ENCODE peak calls at places on chromosomes 2 and 18, in four cellular contexts. N is mesothelial cell of epicardium, P is EH, U is COR-L47. B is an unnamed sample.

GRCh38 chr2:198852248-198852647 is 605.5 kb downstream of the SATB2 start:
- DNase-seq in N (no peak), P (no peak), U (no peak), B (no peak)

GRCh38 chr2:100126172-100126571 is 16.2 kb downstream of the AFF3 start:
- DNase-seq in N (no peak), P (peak), U (no peak), B (no peak)

GRCh38 chr18:41783879-41784278 is 171.2 kb upstream of the PIK3C3 start:
- DNase-seq in N (no peak), P (no peak), U (no peak), B (no peak)

GRCh38 chr2:102103992-102104871 is 38.3 kb upstream of the IL1R1 start:
- DNase-seq in N (no peak), P (peak), U (no peak), B (peak)

GRCh38 chr2:200787351-200788128 is 24.2 kb upstream of the BZW1 start:
- DNase-seq in N (no peak), P (peak), U (no peak), B (no peak)

GRCh38 chr2:38966678-38967077 is 77.0 kb downstream of the ARHGEF33 start:
- DNase-seq in N (no peak), P (no peak), U (no peak), B (no peak)

GRCh38 chr2:191165190-191165643 is 14.4 kb upstream of the STAT4 start:
- DNase-seq in N (no peak), P (peak), U (no peak), B (no peak)

GRCh38 chr18:57107141-57107832 is 39.6 kb upstream of the BOD1L2 start:
- DNase-seq in N (no peak), P (peak), U (no peak), B (no peak)

GRCh38 chr2:239302808-239303557 is 97.8 kb downstream of the HDAC4 start:
- DNase-seq in N (no peak), P (no peak), U (no peak), B (no peak)

GRCh38 chr2:26598336-26599006 is 42.7 kb downstream of the CIB4 start:
- DNase-seq in N (no peak), P (no peak), U (no peak), B (no peak)

GRCh38 chr2:8086796-8087479 is 594.9 kb upstream of the ID2 start:
- DNase-seq in N (no peak), P (peak), U (no peak), B (no peak)

GRCh38 chr2:136532171-136532570 is 233.2 kb upstream of the THSD7B start:
- DNase-seq in N (no peak), P (no peak), U (no peak), B (no peak)

GRCh38 chr2:173884403-173884802 is 80.8 kb downstream of the SP3 start:
- DNase-seq in N (no peak), P (peak), U (peak), B (peak)

GRCh38 chr2:70029814-70030409 is 57.4 kb upstream of the PCBP1 start:
- DNase-seq in N (no peak), P (peak), U (no peak), B (no peak)

GRCh38 chr18:24386680-24387079 is 10.9 kb downstream of the OSBPL1A start:
- DNase-seq in N (no peak), P (no peak), U (no peak), B (no peak)

GRCh38 chr2:146523218-146523617 is 1321.6 kb upstream of the ACVR2A start:
- DNase-seq in N (no peak), P (peak), U (peak), B (no peak)

GRCh38 chr2:206585335-206585734 is 57.0 kb upstream of the FAM237A start:
- DNase-seq in N (no peak), P (no peak), U (no peak), B (no peak)

GRCh38 chr2:207437136-207437856 is 92.5 kb upstream of the CREB1 start:
- DNase-seq in N (no peak), P (no peak), U (no peak), B (no peak)

GRCh38 chr2:120934891-120935338 is 199.2 kb downstream of the GLI2 start:
- DNase-seq in N (no peak), P (peak), U (no peak), B (no peak)

GRCh38 chr2:236664131-236664530 is 94.5 kb downstream of the ACKR3 start:
- DNase-seq in N (no peak), P (no peak), U (no peak), B (no peak)

GRCh38 chr18:10850828-10851227 is 298.5 kb downstream of the PIEZO2 start:
- DNase-seq in N (no peak), P (no peak), U (no peak), B (no peak)

GRCh38 chr2:147487980-147488289 is 356.9 kb upstream of the ACVR2A start:
- DNase-seq in N (no peak), P (no peak), U (no peak), B (no peak)

GRCh38 chr18:55334875-55335274 is 253.1 kb downstream of the TCF4 start:
- DNase-seq in N (no peak), P (no peak), U (peak), B (no peak)

GRCh38 chr2:217746741-217747287 is 256.0 kb downstream of the TNS1 start:
- DNase-seq in N (no peak), P (peak), U (no peak), B (no peak)

GRCh38 chr2:162297925-162298552 is 20.4 kb downstream of the IFIH1 start:
- DNase-seq in N (no peak), P (peak), U (peak), B (no peak)

GRCh38 chr2:110873597-110874525 is 141.5 kb downstream of the ACOXL start:
- DNase-seq in N (no peak), P (no peak), U (no peak), B (peak)

GRCh38 chr2:6080837-6081541 is 388.8 kb downstream of the SOX11 start:
- DNase-seq in N (no peak), P (no peak), U (no peak), B (no peak)

GRCh38 chr2:239751719-239752355 is 273.3 kb downstream of the NDUFA10 start:
- DNase-seq in N (no peak), P (no peak), U (no peak), B (peak)

GRCh38 chr2:120354467-120354866 is 8.5 kb downstream of the INHBB start:
- DNase-seq in N (no peak), P (no peak), U (no peak), B (peak)

GRCh38 chr18:75654928-75655745 is 227.6 kb upstream of the SMIM21 start:
- DNase-seq in N (no peak), P (no peak), U (no peak), B (no peak)

GRCh38 chr2:54226224-54226623 is 29.8 kb downstream of the TSPYL6 start:
- DNase-seq in N (no peak), P (no peak), U (no peak), B (no peak)

GRCh38 chr2:64479259-64480198 is 25.6 kb downstream of the LGALSL start:
- DNase-seq in N (no peak), P (no peak), U (no peak), B (no peak)

GRCh38 chr2:149768320-149768799 is 180.8 kb upstream of the MMADHC start:
- DNase-seq in N (no peak), P (peak), U (peak), B (no peak)

GRCh38 chr2:190910341-190911136 is 29.9 kb downstream of the GLS start:
- DNase-seq in N (no peak), P (peak), U (no peak), B (no peak)